ENCODE peak calls at places on chromosomes 5 and 9, in four cellular contexts. M is IMR-90, J is right atrium auricular region, R is breast epithelium. K is an unnamed sample.
A peak's percentile ranks its signal among the peaks of the same experiment; 100 is the strongest.

GRCh38 chr9:32508728-32509127 is 17.3 kb downstream of the RIGI start:
- DNase-seq in R (no peak), J (no peak), M (no peak), K (no peak)

GRCh38 chr5:129496410-129496809 is 36.3 kb downstream of the ADAMTS19 start:
- DNase-seq in M (no peak), R (no peak), J (no peak), K (no peak)

GRCh38 chr9:33817327-33818166 is 587 bp downstream of the UBE2R2 start:
- DNase-seq in R (peak; percentile 35), J (no peak), M (peak; percentile 70), K (peak; percentile 38)

GRCh38 chr5:144915452-144915851 is 744.8 kb downstream of the KCTD16 start:
- DNase-seq in M (no peak), R (no peak), J (no peak), K (peak; percentile 2)

GRCh38 chr5:1568201-1568979 is 44.6 kb upstream of the LPCAT1 start:
- DNase-seq in J (no peak), M (peak; percentile 90), R (no peak), K (peak; percentile 92)

GRCh38 chr5:120139039-120139438 is 325.1 kb upstream of the PRR16 start:
- DNase-seq in M (peak; percentile 99), R (no peak), J (no peak), K (peak; percentile 99)

GRCh38 chr5:113381791-113382190 is 53.0 kb downstream of the TSSK1B start:
- DNase-seq in J (no peak), M (no peak), R (no peak), K (no peak)

GRCh38 chr5:132103969-132104391 is 30.4 kb downstream of the CSF2 start:
- DNase-seq in M (no peak), J (no peak), R (no peak), K (no peak)

GRCh38 chr5:174195517-174195916 is 150.0 kb downstream of the NSG2 start:
- DNase-seq in M (no peak), R (no peak), J (no peak), K (no peak)

GRCh38 chr9:72384710-72385475 is 19.9 kb upstream of the ZFAND5 start:
- DNase-seq in R (no peak), J (no peak), M (peak; percentile 37), K (peak; percentile 40)

GRCh38 chr5:135393229-135393628 is 5.8 kb downstream of the MACROH2A1 start:
- DNase-seq in R (no peak), M (no peak), J (no peak), K (no peak)

GRCh38 chr9:94985649-94986048 is 259.1 kb downstream of the AOPEP start:
- DNase-seq in R (no peak), J (no peak), M (no peak), K (peak; percentile 39)

GRCh38 chr9:137742698-137743097 is 123.9 kb downstream of the EHMT1 start:
- DNase-seq in R (no peak), J (no peak), M (peak; percentile 16), K (no peak)

GRCh38 chr5:122933926-122934325 is 88.5 kb downstream of the SNX24 start:
- DNase-seq in J (no peak), R (no peak), M (no peak), K (no peak)

GRCh38 chr5:59588922-59589321 is 304.6 kb downstream of the PDE4D start:
- DNase-seq in M (no peak), R (no peak), J (no peak), K (peak; percentile 80)

DNA sequence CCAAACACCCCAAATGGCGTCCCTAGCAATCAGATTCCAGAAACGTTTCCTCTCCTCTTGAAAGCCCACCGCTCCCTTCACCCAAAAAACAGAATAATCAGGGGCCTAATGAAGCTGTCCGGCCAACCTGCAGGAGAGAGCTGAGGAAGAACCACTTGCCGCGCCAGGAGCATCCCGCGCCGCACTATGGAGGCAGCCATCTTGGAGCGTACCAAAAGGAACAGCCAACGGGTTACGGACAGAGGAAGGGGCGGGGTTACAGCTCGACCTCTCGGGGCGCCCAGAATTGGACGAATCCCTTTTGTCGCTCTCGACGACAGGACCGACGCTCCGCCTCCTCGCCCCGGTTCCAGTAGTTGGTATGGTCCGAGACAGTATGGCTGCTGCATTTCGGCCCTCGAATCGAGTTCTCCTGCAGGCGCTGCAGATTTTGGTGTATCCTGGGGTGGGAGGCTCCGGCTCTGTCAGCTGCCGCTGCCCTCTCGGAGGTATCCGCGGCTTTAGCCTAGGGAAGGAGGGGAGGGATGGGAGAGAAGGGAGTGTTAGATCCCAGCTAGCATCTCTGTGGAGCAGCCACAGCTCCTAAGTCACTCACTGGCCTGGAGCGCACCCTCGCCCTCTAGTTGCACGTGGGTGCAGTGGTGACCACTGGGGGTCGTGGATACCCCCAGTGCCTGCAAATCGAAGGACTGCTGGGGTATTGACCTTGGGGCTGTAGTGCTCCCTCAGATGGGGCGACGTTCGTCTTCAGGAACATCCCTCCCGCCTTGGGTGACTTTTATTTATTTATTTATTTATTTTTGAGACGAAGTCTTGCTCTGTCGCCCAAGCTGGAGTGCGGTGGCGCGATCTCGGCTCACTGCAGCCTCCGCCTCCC is at the start of the genes MRPS27 and PTCD2:
- DNase-seq in R (peak; percentile 92), M (peak; percentile 99), J (peak; percentile 95), K (peak; percentile 93)
- TF ChIP-seq CTCF in R (no peak), M (peak; percentile 3), J (no peak), K (peak; percentile 31)

GRCh38 chr9:136565075-136565721 is 19.4 kb upstream of the NOTCH1 start:
- DNase-seq in M (no peak), R (no peak), J (no peak), K (no peak)

GRCh38 chr9:136562746-136563506 is 17.1 kb upstream of the NOTCH1 start:
- DNase-seq in M (no peak), R (no peak), J (no peak), K (no peak)

GRCh38 chr9:136564379-136564988 is 18.6 kb upstream of the NOTCH1 start:
- DNase-seq in J (peak; percentile 93), M (peak; percentile 71), R (peak; percentile 55), K (peak; percentile 42)

GRCh38 chr9:136561779-136562178 is 15.9 kb upstream of the NOTCH1 start:
- DNase-seq in J (no peak), R (no peak), M (no peak), K (no peak)

GRCh38 chr9:136563646-136564321 is 17.9 kb upstream of the NOTCH1 start:
- DNase-seq in R (no peak), M (no peak), J (no peak), K (no peak)
- TF ChIP-seq CTCF in R (no peak), M (no peak), J (no peak), K (no peak)

DNA sequence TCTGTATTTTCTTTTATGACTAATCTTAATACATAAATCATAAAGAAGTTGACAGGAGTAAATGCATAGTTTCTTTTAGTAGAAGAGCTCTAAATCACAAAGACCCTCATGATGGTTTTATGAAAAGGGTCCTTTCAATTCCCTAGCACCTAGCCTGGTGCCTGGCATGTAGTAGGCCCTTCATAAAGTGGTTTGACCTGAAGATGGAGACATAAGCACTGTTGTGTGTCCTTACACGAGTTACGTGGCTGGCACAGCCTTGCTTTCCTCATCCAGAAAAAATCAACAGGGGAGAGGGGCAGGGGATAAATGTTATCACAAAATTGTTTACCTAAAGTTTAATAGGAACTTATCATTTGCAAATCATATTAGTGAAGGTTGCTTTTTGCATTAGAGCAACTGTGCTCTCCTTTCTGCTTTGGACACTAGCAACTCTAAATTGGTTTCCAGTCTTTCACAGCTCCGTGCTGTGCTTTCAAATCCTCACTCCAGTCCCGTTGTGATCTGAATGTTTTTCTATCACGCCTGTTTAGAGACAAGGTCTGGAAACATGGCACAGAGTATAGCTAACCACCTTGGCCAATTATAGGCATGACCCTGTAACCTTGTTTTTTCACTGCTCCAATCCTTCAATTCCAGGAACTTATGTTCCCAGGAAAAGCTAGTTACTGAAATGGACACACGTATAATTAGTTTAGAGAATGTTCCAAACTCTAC is 55.7 kb downstream of the ARL15 start:
- DNase-seq in J (no peak), M (no peak), R (no peak), K (no peak)
- TF ChIP-seq CTCF in J (peak; percentile 21), M (no peak), R (no peak), K (no peak)

GRCh38 chr5:151298063-151298462 is 5.5 kb downstream of the SLC36A3 start:
- DNase-seq in R (no peak), M (peak; percentile 50), J (no peak), K (peak; percentile 61)

GRCh38 chr5:151296478-151296830 is 7.1 kb downstream of the SLC36A3 start:
- DNase-seq in R (no peak), M (no peak), J (no peak), K (peak; percentile 32)

GRCh38 chr5:151296974-151297373 is 6.6 kb downstream of the SLC36A3 start:
- DNase-seq in M (no peak), R (no peak), J (no peak), K (no peak)

GRCh38 chr5:151295801-151296477 is 7.6 kb downstream of the SLC36A3 start:
- DNase-seq in M (no peak), J (no peak), R (no peak), K (no peak)

DNA sequence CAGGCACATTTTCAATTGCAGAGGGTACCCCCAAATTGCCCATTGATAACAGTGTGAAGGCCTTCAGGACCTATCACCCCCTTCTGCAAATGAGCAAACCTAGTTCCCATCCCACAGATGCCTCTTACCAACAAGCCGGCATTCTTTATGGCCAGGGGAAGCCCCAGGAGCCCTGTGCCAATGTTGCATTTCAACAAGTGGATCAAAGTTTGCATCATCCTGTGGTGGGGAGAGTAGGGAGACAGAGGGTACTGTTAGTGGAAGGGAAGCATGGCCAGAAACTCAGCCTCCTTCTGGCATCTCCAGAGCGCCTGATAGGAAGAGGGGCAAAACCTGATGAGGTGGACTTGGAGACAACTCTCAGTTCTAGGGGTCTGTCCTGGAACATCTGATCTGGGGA is 5.1 kb downstream of the SLC36A3 start:
- DNase-seq in J (no peak), R (no peak), M (no peak), K (no peak)
- TF ChIP-seq CTCF in J (no peak), R (no peak), M (no peak), K (no peak)

GRCh38 chr9:114288233-114289051 is 34.5 kb upstream of the ORM1 start:
- DNase-seq in J (no peak), M (peak; percentile 86), R (no peak), K (peak; percentile 88)
- TF ChIP-seq CTCF in J (no peak), M (peak; percentile 16), R (no peak), K (no peak)

GRCh38 chr5:50583621-50584020 is 82.8 kb upstream of the PARP8 start:
- DNase-seq in R (no peak), M (no peak), J (no peak), K (no peak)
- TF ChIP-seq CTCF in R (no peak), M (no peak), J (no peak), K (no peak)

GRCh38 chr5:4204616-4205151 is 609.1 kb downstream of the IRX1 start:
- DNase-seq in J (peak; percentile 11), M (no peak), R (no peak), K (no peak)

GRCh38 chr5:4206127-4206526 is 610.5 kb downstream of the IRX1 start:
- DNase-seq in M (no peak), R (no peak), J (peak; percentile 46), K (no peak)

GRCh38 chr5:4207456-4207855 is 611.8 kb downstream of the IRX1 start:
- DNase-seq in M (no peak), R (no peak), J (no peak), K (no peak)

GRCh38 chr5:4203146-4203545 is 607.5 kb downstream of the IRX1 start:
- DNase-seq in J (no peak), M (no peak), R (no peak), K (no peak)

GRCh38 chr5:4205408-4205807 is 609.8 kb downstream of the IRX1 start:
- DNase-seq in J (peak; percentile 53), M (no peak), R (no peak), K (no peak)
- TF ChIP-seq CTCF in J (no peak), M (no peak), R (no peak), K (no peak)